ENCODE peak calls at places on chromosomes 12 and 14, in six cellular contexts. K is MM.1S, T is hepatocyte, Z is SK-N-SH, R is GM23248, O is GM23338. I is an unnamed sample.

GRCh38 chr14:52937306-52937705 is 13.5 kb downstream of the FERMT2 start:
- DNase-seq in K (no peak), Z (no peak), O (no peak), T (no peak), R (peak; percentile 32), I (no peak)

GRCh38 chr14:91284146-91284790 is 39.8 kb upstream of the GPR68 start:
- DNase-seq in K (no peak), T (peak; percentile 61), R (peak; percentile 94), O (no peak), Z (peak; percentile 76), I (no peak)

GRCh38 chr12:117360551-117361311 is 695 bp downstream of the NOS1 start:
- DNase-seq in Z (peak; percentile 71), R (no peak), K (no peak), T (no peak), O (peak; percentile 70), I (no peak)

GRCh38 chr14:104102282-104102914 is 16.9 kb downstream of the ASPG start:
- DNase-seq in R (no peak), K (no peak), O (no peak), T (no peak), Z (no peak), I (no peak)

GRCh38 chr12:12511895-12512674 is 50.6 kb downstream of the DUSP16 start:
- DNase-seq in T (no peak), K (no peak), Z (peak; percentile 40), R (peak; percentile 27), O (no peak), I (no peak)

GRCh38 chr14:76181546-76181945 is 29.8 kb downstream of the GPATCH2L start:
- DNase-seq in T (no peak), R (peak; percentile 34), O (peak; percentile 31), K (no peak), Z (peak; percentile 18), I (peak; percentile 3)

GRCh38 chr12:105995986-105996385 is 142.8 kb downstream of the NUAK1 start:
- DNase-seq in R (peak; percentile 9), K (no peak), Z (no peak), T (no peak), O (no peak), I (no peak)

GRCh38 chr12:12398026-12398859 is 41.4 kb downstream of the BORCS5 start:
- DNase-seq in O (no peak), R (peak; percentile 98), T (peak; percentile 82), Z (no peak), K (no peak), I (no peak)

GRCh38 chr14:22218729-22219128 is 370.3 kb downstream of the DAD1 start:
- DNase-seq in O (no peak), Z (no peak), R (no peak), T (no peak), K (no peak), I (peak; percentile 6)

GRCh38 chr14:91154851-91155625 is 41.2 kb downstream of the DGLUCY start:
- DNase-seq in K (no peak), R (peak; percentile 64), T (peak; percentile 74), O (no peak), Z (peak; percentile 40), I (no peak)

GRCh38 chr14:50532502-50533313 is at the start of gene MAP4K5:
- DNase-seq in K (peak; percentile 80), O (peak; percentile 91), Z (peak; percentile 97), R (peak; percentile 98), T (peak; percentile 96), I (peak; percentile 93)

GRCh38 chr12:121581681-121582439 is 1.0 kb upstream of the KDM2B start:
- DNase-seq in T (no peak), K (no peak), O (no peak), R (peak; percentile 87), Z (peak; percentile 79), I (peak; percentile 46)

GRCh38 chr12:76622351-76622750 is 62.8 kb upstream of the OSBPL8 start:
- DNase-seq in R (no peak), Z (no peak), T (no peak), O (no peak), K (no peak), I (no peak)

GRCh38 chr14:24395609-24396580 is 2.9 kb upstream of the NYNRIN start:
- DNase-seq in T (no peak), Z (no peak), K (no peak), O (no peak), R (peak; percentile 30), I (peak; percentile 13)

GRCh38 chr14:75176142-75176820 is at the start of gene TMED10:
- DNase-seq in R (peak; percentile 94), Z (peak; percentile 92), O (peak; percentile 96), K (peak; percentile 79), T (peak; percentile 93), I (peak; percentile 95)

GRCh38 chr12:88663001-88663400 is 82.7 kb upstream of the KITLG start:
- DNase-seq in K (no peak), Z (no peak), O (no peak), T (no peak), R (peak; percentile 32), I (no peak)

GRCh38 chr12:122865268-122866231 is 30.3 kb downstream of the HIP1R start:
- DNase-seq in R (peak; percentile 38), K (no peak), O (peak; percentile 58), Z (peak; percentile 79), T (peak; percentile 64), I (peak; percentile 71)

GRCh38 chr14:100290607-100291304 is 15.5 kb downstream of the SLC25A29 start:
- DNase-seq in O (no peak), T (no peak), Z (peak; percentile 26), R (no peak), K (no peak), I (no peak)

GRCh38 chr14:22418631-22419030 is 170.4 kb downstream of the DAD1 start:
- DNase-seq in R (no peak), Z (peak; percentile 5), T (no peak), K (no peak), O (no peak), I (peak; percentile 74)

GRCh38 chr12:89499857-89500256 is 24.7 kb downstream of the GALNT4 start:
- DNase-seq in Z (no peak), T (no peak), R (no peak), O (no peak), K (no peak), I (no peak)

GRCh38 chr12:52551466-52551865 is 1.5 kb downstream of the KRT71 start:
- DNase-seq in K (no peak), T (peak; percentile 58), O (no peak), Z (no peak), R (no peak), I (no peak)

GRCh38 chr14:65880507-65880906 is 468.0 kb downstream of the FUT8 start:
- DNase-seq in Z (no peak), R (peak; percentile 81), K (no peak), O (no peak), T (no peak), I (no peak)

GRCh38 chr12:132899033-132899432 is 11.6 kb upstream of the CHFR start:
- DNase-seq in Z (no peak), T (no peak), O (no peak), K (no peak), R (peak; percentile 6), I (no peak)

GRCh38 chr14:89186850-89187376 is 230.1 kb downstream of the FOXN3 start:
- DNase-seq in K (no peak), T (no peak), O (no peak), Z (no peak), R (peak; percentile 16), I (no peak)

GRCh38 chr12:90514325-90514724 is 440.7 kb downstream of the CCER1 start:
- DNase-seq in K (no peak), T (no peak), Z (peak; percentile 5), R (peak; percentile 26), O (no peak), I (no peak)

GRCh38 chr14:68813318-68813838 is 20.5 kb upstream of the ZFP36L1 start:
- DNase-seq in T (no peak), O (no peak), Z (no peak), R (no peak), K (no peak), I (no peak)

GRCh38 chr12:94205738-94206310 is 57.4 kb downstream of the PLXNC1 start:
- DNase-seq in Z (no peak), R (no peak), K (peak; percentile 36), T (no peak), O (no peak), I (peak; percentile 41)

GRCh38 chr12:65977384-65977783 is 153.1 kb downstream of the HMGA2 start:
- DNase-seq in T (no peak), Z (no peak), R (no peak), O (no peak), K (no peak), I (no peak)

DNA sequence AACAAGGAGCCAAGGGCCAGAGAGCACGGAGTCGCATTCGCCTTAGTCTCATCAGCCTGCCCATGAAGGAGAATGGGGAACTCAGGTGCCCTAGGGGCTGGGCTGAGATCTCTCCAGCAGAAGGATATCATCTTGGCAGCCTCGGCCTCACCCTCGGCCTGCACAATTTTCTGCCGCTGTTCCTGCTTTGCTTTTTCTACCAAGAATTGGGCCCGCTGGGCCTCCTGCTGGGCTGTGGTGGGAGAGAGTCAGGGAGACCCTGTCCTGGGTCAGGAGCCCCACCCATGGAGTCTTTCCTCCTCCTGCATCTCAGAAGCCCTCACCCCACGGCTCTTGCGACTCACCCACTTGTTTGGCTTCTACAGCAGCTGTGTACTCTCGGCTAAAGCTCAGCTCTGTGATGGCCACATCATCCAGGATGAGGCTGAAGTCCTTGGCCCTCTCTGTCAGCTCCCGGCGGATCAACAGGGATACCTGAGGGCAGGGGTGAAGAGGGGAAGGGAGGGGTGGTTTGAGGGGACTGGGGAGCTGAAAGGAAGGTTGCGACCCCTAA is 2.8 kb downstream of the PHB2 start:
- DNase-seq in R (no peak), K (no peak), O (no peak), Z (no peak), T (no peak), I (no peak)
- H3K4me1 ChIP-seq in R (peaks cover 18% of the 10 kb centered on the region), K (peaks cover 37% of the 10 kb centered on the region), O (peaks cover 36% of the 10 kb centered on the region), Z (peaks cover 10% of the 10 kb centered on the region), T (peaks cover 28% of the 10 kb centered on the region), I (peaks cover 54% of the 10 kb centered on the region)

GRCh38 chr14:63848890-63849289 is 3.9 kb upstream of the SYNE2 start:
- DNase-seq in R (no peak), T (no peak), K (no peak), Z (no peak), O (no peak), I (no peak)
- H3K9me2 ChIP-seq in R (no peaks in the 10 kb centered on the region), T (no peaks in the 10 kb centered on the region), K (no peaks in the 10 kb centered on the region), Z (no peaks in the 10 kb centered on the region), O (no peaks in the 10 kb centered on the region), I (no peaks in the 10 kb centered on the region)

GRCh38 chr12:119176267-119177055 is 2.3 kb upstream of the HSPB8 start:
- DNase-seq in Z (no peak), T (peak; percentile 96), K (no peak), R (peak; percentile 99), O (peak; percentile 45), I (no peak)
- H3K4me3 ChIP-seq in Z (no peak overlapping the region), T (no peak overlapping the region), K (no peak overlapping the region), R (peak overlapping the region; percentile 57), O (no peak overlapping the region), I (no peak overlapping the region)

GRCh38 chr12:131591714-131592709 is 118.9 kb upstream of the SFSWAP start:
- DNase-seq in R (no peak), O (no peak), Z (no peak), K (no peak), T (no peak), I (no peak)
- H3K4me1 ChIP-seq in R (no peaks in the 10 kb centered on the region), O (no peaks in the 10 kb centered on the region), Z (no peaks in the 10 kb centered on the region), K (no peaks in the 10 kb centered on the region), T (no peaks in the 10 kb centered on the region), I (no peaks in the 10 kb centered on the region)